ENCODE peak calls at places on chromosomes 13 and 19, in five cellular contexts. One of them, this sample, is unnamed. For H3K36me3, the result is how much of the 10 kb centered on the place peaks cover.

GRCh38 chr19:28960986-28961705 is 251.8 kb downstream of the UQCRFS1 start:
- DNase-seq in psoas muscle: no peak
- DNase-seq in mesendoderm: no peak
- DNase-seq in IMR-90: peak
- DNase-seq in heart right ventricle: no peak
- DNase-seq in this sample: no peak

GRCh38 chr19:33219261-33219812 is 6.3 kb downstream of the SLC7A10 start:
- DNase-seq in psoas muscle: no peak
- DNase-seq in mesendoderm: peak
- DNase-seq in IMR-90: peak
- DNase-seq in heart right ventricle: no peak
- DNase-seq in this sample: no peak

GRCh38 chr19:3785464-3785937 is 680 bp downstream of the MATK start:
- DNase-seq in psoas muscle: no peak
- DNase-seq in mesendoderm: no peak
- DNase-seq in IMR-90: no peak
- DNase-seq in heart right ventricle: no peak
- DNase-seq in this sample: no peak

GRCh38 chr19:5054551-5055456 is 85.9 kb downstream of the KDM4B start:
- DNase-seq in psoas muscle: peak
- DNase-seq in mesendoderm: no peak
- DNase-seq in IMR-90: no peak
- DNase-seq in heart right ventricle: peak
- DNase-seq in this sample: no peak

GRCh38 chr13:98451676-98452105 is 125.2 kb downstream of the STK24 start:
- DNase-seq in psoas muscle: peak
- DNase-seq in mesendoderm: no peak
- DNase-seq in IMR-90: peak
- DNase-seq in heart right ventricle: no peak
- DNase-seq in this sample: no peak

GRCh38 chr13:91482427-91482826 is 84.0 kb downstream of the GPC5 start:
- DNase-seq in psoas muscle: no peak
- DNase-seq in mesendoderm: peak
- DNase-seq in IMR-90: no peak
- DNase-seq in heart right ventricle: no peak
- DNase-seq in this sample: no peak

GRCh38 chr19:30649934-30650614 is 277.9 kb downstream of the ZNF536 start:
- DNase-seq in psoas muscle: no peak
- DNase-seq in mesendoderm: peak
- DNase-seq in IMR-90: peak
- DNase-seq in heart right ventricle: no peak
- DNase-seq in this sample: peak

GRCh38 chr19:14408641-14409120 is 10.5 kb downstream of the DDX39A start:
- DNase-seq in psoas muscle: no peak
- DNase-seq in mesendoderm: no peak
- DNase-seq in IMR-90: no peak
- DNase-seq in heart right ventricle: no peak
- DNase-seq in this sample: no peak

GRCh38 chr19:29609636-29610035 is 3.6 kb downstream of the POP4 start:
- DNase-seq in psoas muscle: no peak
- DNase-seq in mesendoderm: no peak
- DNase-seq in IMR-90: no peak
- DNase-seq in heart right ventricle: no peak
- DNase-seq in this sample: no peak

GRCh38 chr13:93226623-93227279 is at the start of gene GPC6:
- DNase-seq in psoas muscle: no peak
- DNase-seq in mesendoderm: peak
- DNase-seq in IMR-90: peak
- DNase-seq in heart right ventricle: no peak
- DNase-seq in this sample: no peak

GRCh38 chr13:113763254-113763653 is 4.2 kb downstream of the TMEM255B start:
- DNase-seq in psoas muscle: no peak
- DNase-seq in mesendoderm: no peak
- DNase-seq in IMR-90: no peak
- DNase-seq in heart right ventricle: no peak
- DNase-seq in this sample: no peak

GRCh38 chr13:113851480-113851803 is 12.4 kb downstream of the GAS6 start:
- DNase-seq in psoas muscle: no peak
- DNase-seq in mesendoderm: no peak
- DNase-seq in IMR-90: no peak
- DNase-seq in heart right ventricle: no peak
- DNase-seq in this sample: no peak

GRCh38 chr19:44741841-44742352 is 6.6 kb upstream of the BCL3 start:
- DNase-seq in psoas muscle: peak
- DNase-seq in mesendoderm: peak
- DNase-seq in IMR-90: peak
- DNase-seq in heart right ventricle: peak
- DNase-seq in this sample: peak

GRCh38 chr13:22161871-22162270 is 491.0 kb downstream of the FGF9 start:
- DNase-seq in psoas muscle: no peak
- DNase-seq in mesendoderm: no peak
- DNase-seq in IMR-90: no peak
- DNase-seq in heart right ventricle: no peak
- DNase-seq in this sample: peak

GRCh38 chr13:45337803-45338202 is 3.2 kb downstream of the TPT1 start:
- DNase-seq in psoas muscle: no peak
- DNase-seq in mesendoderm: no peak
- DNase-seq in IMR-90: no peak
- DNase-seq in heart right ventricle: no peak
- DNase-seq in this sample: no peak
- H3K36me3 ChIP-seq in psoas muscle: half or more
- H3K36me3 ChIP-seq in mesendoderm: under half
- H3K36me3 ChIP-seq in IMR-90: under half
- H3K36me3 ChIP-seq in heart right ventricle: half or more
- H3K36me3 ChIP-seq in this sample: under half

DNA sequence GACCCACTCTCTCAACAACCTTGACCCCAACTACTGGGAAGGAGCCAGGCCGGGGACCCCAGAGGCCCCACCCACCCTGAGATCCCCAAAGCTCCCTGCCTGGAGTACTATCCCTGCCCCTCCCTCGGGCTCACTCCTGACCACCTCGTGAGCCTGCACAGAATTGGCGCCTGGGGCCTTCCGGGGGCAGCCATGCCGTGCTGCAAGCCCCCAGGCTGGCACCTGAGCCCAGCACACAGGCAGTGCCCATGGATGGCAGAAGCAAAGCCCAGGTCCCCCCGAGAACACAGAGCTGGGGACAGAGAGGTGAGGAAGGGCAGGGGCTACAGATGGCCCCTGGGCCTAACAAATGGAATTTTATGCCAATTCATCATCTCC is 13.9 kb downstream of the LSM4 start:
- DNase-seq in psoas muscle: no peak
- DNase-seq in mesendoderm: no peak
- DNase-seq in IMR-90: no peak
- DNase-seq in heart right ventricle: no peak
- DNase-seq in this sample: no peak
- H3K36me3 ChIP-seq in psoas muscle: half or more
- H3K36me3 ChIP-seq in mesendoderm: under half
- H3K36me3 ChIP-seq in IMR-90: under half
- H3K36me3 ChIP-seq in heart right ventricle: half or more
- H3K36me3 ChIP-seq in this sample: under half

DNA sequence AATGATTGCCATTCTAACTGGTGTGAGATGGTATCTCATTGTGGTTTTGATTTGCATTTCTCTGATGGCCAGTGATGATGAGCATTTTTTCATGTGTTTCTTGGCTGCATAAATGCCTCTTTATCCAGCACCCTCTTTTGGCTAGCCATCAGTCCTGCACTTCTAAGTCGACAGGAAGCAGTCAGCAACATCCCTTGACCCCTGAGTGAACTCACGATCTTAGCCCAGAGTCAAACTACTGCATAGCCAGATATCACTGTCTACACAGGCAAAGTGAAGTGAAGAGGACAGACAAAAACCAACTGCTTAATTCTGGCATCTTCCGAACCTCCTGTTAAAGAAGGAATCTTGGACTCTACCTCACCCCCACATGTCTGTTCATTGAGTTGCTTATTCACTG is 304.0 kb downstream of the COG6 start:
- DNase-seq in psoas muscle: no peak
- DNase-seq in mesendoderm: no peak
- DNase-seq in IMR-90: no peak
- DNase-seq in heart right ventricle: no peak
- DNase-seq in this sample: no peak
- H3K36me3 ChIP-seq in psoas muscle: under half
- H3K36me3 ChIP-seq in mesendoderm: under half
- H3K36me3 ChIP-seq in IMR-90: under half
- H3K36me3 ChIP-seq in heart right ventricle: under half
- H3K36me3 ChIP-seq in this sample: under half

GRCh38 chr19:16571689-16572331 is 405 bp downstream of the SLC35E1 start:
- DNase-seq in psoas muscle: peak
- DNase-seq in mesendoderm: peak
- DNase-seq in IMR-90: peak
- DNase-seq in heart right ventricle: peak
- DNase-seq in this sample: peak

GRCh38 chr19:16571283-16571682 is 932 bp downstream of the SLC35E1 start:
- DNase-seq in psoas muscle: no peak
- DNase-seq in mesendoderm: no peak
- DNase-seq in IMR-90: peak
- DNase-seq in heart right ventricle: no peak
- DNase-seq in this sample: no peak

GRCh38 chr19:16566702-16567101 is 5.5 kb downstream of the SLC35E1 start:
- DNase-seq in psoas muscle: no peak
- DNase-seq in mesendoderm: no peak
- DNase-seq in IMR-90: no peak
- DNase-seq in heart right ventricle: no peak
- DNase-seq in this sample: no peak

GRCh38 chr19:16572332-16573211 is at the start of gene SLC35E1:
- DNase-seq in psoas muscle: peak
- DNase-seq in mesendoderm: peak
- DNase-seq in IMR-90: peak
- DNase-seq in heart right ventricle: peak
- DNase-seq in this sample: peak

GRCh38 chr19:16569609-16570320 is 2.5 kb downstream of the SLC35E1 start:
- DNase-seq in psoas muscle: no peak
- DNase-seq in mesendoderm: peak
- DNase-seq in IMR-90: no peak
- DNase-seq in heart right ventricle: no peak
- DNase-seq in this sample: peak
- H3K36me3 ChIP-seq in psoas muscle: half or more
- H3K36me3 ChIP-seq in mesendoderm: under half
- H3K36me3 ChIP-seq in IMR-90: under half
- H3K36me3 ChIP-seq in heart right ventricle: half or more
- H3K36me3 ChIP-seq in this sample: under half

GRCh38 chr13:50012396-50013169 is 2.7 kb upstream of the KCNRG start:
- DNase-seq in psoas muscle: no peak
- DNase-seq in mesendoderm: no peak
- DNase-seq in IMR-90: peak
- DNase-seq in heart right ventricle: no peak
- DNase-seq in this sample: no peak
- H3K36me3 ChIP-seq in psoas muscle: half or more
- H3K36me3 ChIP-seq in mesendoderm: under half
- H3K36me3 ChIP-seq in IMR-90: under half
- H3K36me3 ChIP-seq in heart right ventricle: half or more
- H3K36me3 ChIP-seq in this sample: under half

GRCh38 chr13:59641758-59642157 is 522.0 kb downstream of the DIAPH3 start:
- DNase-seq in psoas muscle: no peak
- DNase-seq in mesendoderm: peak
- DNase-seq in IMR-90: no peak
- DNase-seq in heart right ventricle: no peak
- DNase-seq in this sample: no peak

GRCh38 chr13:59643906-59644626 is 519.7 kb downstream of the DIAPH3 start:
- DNase-seq in psoas muscle: no peak
- DNase-seq in mesendoderm: peak
- DNase-seq in IMR-90: no peak
- DNase-seq in heart right ventricle: no peak
- DNase-seq in this sample: no peak

GRCh38 chr13:59638404-59638803 is 525.3 kb downstream of the DIAPH3 start:
- DNase-seq in psoas muscle: no peak
- DNase-seq in mesendoderm: no peak
- DNase-seq in IMR-90: no peak
- DNase-seq in heart right ventricle: no peak
- DNase-seq in this sample: no peak

GRCh38 chr13:59643239-59643865 is 520.4 kb downstream of the DIAPH3 start:
- DNase-seq in psoas muscle: no peak
- DNase-seq in mesendoderm: no peak
- DNase-seq in IMR-90: no peak
- DNase-seq in heart right ventricle: no peak
- DNase-seq in this sample: no peak

GRCh38 chr13:59641261-59641660 is 522.5 kb downstream of the DIAPH3 start:
- DNase-seq in psoas muscle: no peak
- DNase-seq in mesendoderm: peak
- DNase-seq in IMR-90: no peak
- DNase-seq in heart right ventricle: no peak
- DNase-seq in this sample: no peak
- H3K36me3 ChIP-seq in psoas muscle: under half
- H3K36me3 ChIP-seq in mesendoderm: under half
- H3K36me3 ChIP-seq in IMR-90: under half
- H3K36me3 ChIP-seq in heart right ventricle: under half
- H3K36me3 ChIP-seq in this sample: under half

This sample was measured in small intestine.